ENCODE peak calls at places on chromosomes 6 and 20, in nine cellular contexts. M is NCI-H524; F is psoas muscle; Y is Caki2; S is T1000; N is stimulated activated naive CD8-positive, alpha-beta T cell treated with anti-CD3 and anti-CD28 coated beads, Interleukin-15, Interleukin-2, amounts not matched to agents 100 U/mL and 50 U/mL, for 24 hours; Z is left ventricle myocardium inferior; A is heart right ventricle; P is head of caudate nucleus. L is an unnamed sample.

GRCh38 chr6:149566372-149567193 is at the start of gene GINM1:
- DNase-seq in P (peak), S (peak), Z (peak), M (peak), N (peak), F (peak), A (peak), Y (peak), L (peak)

GRCh38 chr20:41145821-41146620 is 8.7 kb downstream of the PLCG1 start:
- DNase-seq in P (no peak), Z (peak), A (peak), F (peak), M (no peak), Y (no peak), S (no peak), N (no peak), L (no peak)

GRCh38 chr20:2210646-2211556 is 84.9 kb upstream of the TGM3 start:
- DNase-seq in S (no peak), N (no peak), P (no peak), Z (peak), A (no peak), F (no peak), M (no peak), Y (no peak), L (peak)

GRCh38 chr20:56111951-56112730 is 106.8 kb upstream of the CBLN4 start:
- DNase-seq in Z (no peak), S (no peak), A (no peak), Y (no peak), P (peak), M (no peak), N (no peak), F (no peak), L (no peak)

GRCh38 chr20:13170771-13171170 is 50.3 kb upstream of the ISM1 start:
- DNase-seq in A (no peak), S (no peak), Z (no peak), F (no peak), Y (no peak), M (no peak), N (no peak), P (no peak), L (no peak)

GRCh38 chr20:52941803-52942202 is 30.4 kb upstream of the TSHZ2 start:
- DNase-seq in A (no peak), F (no peak), Z (no peak), N (no peak), P (no peak), S (no peak), M (peak), Y (no peak), L (no peak)

GRCh38 chr6:42520786-42521607 is 42.8 kb upstream of the UBR2 start:
- DNase-seq in A (no peak), M (no peak), Z (no peak), Y (no peak), P (no peak), F (no peak), N (peak), S (peak), L (peak)

GRCh38 chr20:1474817-1475603 is 8.4 kb upstream of the NSFL1C start:
- DNase-seq in F (no peak), A (no peak), M (no peak), P (no peak), Z (no peak), N (no peak), Y (peak), S (no peak), L (no peak)

GRCh38 chr20:20459726-20460125 is 91.8 kb downstream of the INSM1 start:
- DNase-seq in F (no peak), M (no peak), Z (no peak), S (no peak), A (no peak), N (no peak), Y (no peak), P (no peak), L (peak)

GRCh38 chr20:52972190-52972937 is at the start of gene TSHZ2:
- DNase-seq in N (peak), Y (peak), F (peak), M (peak), P (peak), Z (peak), A (peak), S (peak), L (peak)

GRCh38 chr6:105609375-105609991 is 206.6 kb upstream of the PREP start:
- DNase-seq in Y (no peak), P (peak), A (peak), M (no peak), N (no peak), S (no peak), Z (peak), F (no peak), L (no peak)

GRCh38 chr6:159107451-159108260 is 61.5 kb upstream of the FNDC1 start:
- DNase-seq in F (peak), A (no peak), Y (no peak), M (no peak), Z (no peak), S (no peak), N (peak), P (no peak), L (no peak)

GRCh38 chr20:11581271-11581670 is 336.4 kb upstream of the BTBD3 start:
- DNase-seq in F (no peak), P (no peak), S (no peak), M (peak), Y (peak), N (no peak), Z (no peak), A (no peak), L (peak)

GRCh38 chr20:62457098-62457497 is 18.7 kb downstream of the GATA5 start:
- DNase-seq in Z (no peak), Y (no peak), A (no peak), S (no peak), N (no peak), M (no peak), F (no peak), P (no peak), L (no peak)

GRCh38 chr6:57173886-57174510 is 1.9 kb downstream of the BAG2 start:
- DNase-seq in P (no peak), Z (no peak), A (no peak), M (no peak), N (no peak), F (no peak), Y (peak), S (no peak), L (peak)

GRCh38 chr6:36682328-36683144 is 4.0 kb downstream of the CDKN1A start:
- DNase-seq in Z (peak), F (peak), N (peak), P (no peak), A (peak), M (peak), Y (peak), S (no peak), L (peak)

GRCh38 chr20:1720226-1720625 is 62.6 kb upstream of the SIRPG start:
- DNase-seq in Y (no peak), S (no peak), A (no peak), M (no peak), N (no peak), P (no peak), F (no peak), Z (no peak), L (no peak)

GRCh38 chr6:130503146-130503545 is 137.3 kb downstream of the TMEM200A start:
- DNase-seq in P (no peak), N (no peak), Z (no peak), M (no peak), F (no peak), A (no peak), Y (no peak), S (no peak), L (no peak)

GRCh38 chr6:41284726-41285125 is 1.8 kb downstream of the TREM1 start:
- DNase-seq in F (no peak), P (no peak), M (no peak), A (no peak), S (no peak), Z (no peak), N (no peak), Y (no peak), L (peak)

GRCh38 chr6:105678516-105678915 is 275.6 kb upstream of the PREP start:
- DNase-seq in A (no peak), P (no peak), M (no peak), Z (no peak), F (no peak), S (no peak), N (no peak), Y (no peak), L (no peak)

GRCh38 chr6:80523531-80523970 is 417.1 kb downstream of the BCKDHB start:
- DNase-seq in P (no peak), Z (no peak), S (no peak), F (peak), Y (no peak), M (peak), N (no peak), A (peak), L (peak)

GRCh38 chr20:63942250-63943006 is 13.8 kb downstream of the UCKL1 start:
- DNase-seq in F (peak), A (peak), Z (peak), P (no peak), Y (peak), N (peak), M (no peak), S (peak), L (no peak)

GRCh38 chr6:11194399-11195274 is 37.8 kb downstream of the NEDD9 start:
- DNase-seq in P (no peak), S (no peak), M (no peak), N (no peak), Z (no peak), F (no peak), A (no peak), Y (no peak), L (no peak)

GRCh38 chr6:166056637-166057036 is 111.0 kb downstream of the TBXT start:
- DNase-seq in Z (peak), F (peak), S (no peak), A (peak), P (no peak), N (no peak), M (no peak), Y (no peak), L (no peak)

GRCh38 chr20:62485062-62485700 is 9.4 kb upstream of the GATA5 start:
- DNase-seq in P (no peak), F (no peak), S (no peak), A (no peak), Z (no peak), Y (no peak), N (no peak), M (no peak), L (no peak)

L was measured in LHCN-M2.